ENCODE peak calls at places on chromosomes 6 and 20, in eight cellular contexts. P is fibroblast of mammary gland, L is epithelial cell of esophagus, S is uterus, V is tibial artery, D is cardiac muscle cell, T is heart left ventricle, B is AG10803. U is an unnamed sample.

GRCh38 chr6:111361648-111362047 is 121.4 kb downstream of the REV3L start:
- DNase-seq in V (no peak), B (peak; percentile 27), T (no peak), P (peak; percentile 47), S (no peak), D (peak; percentile 64), L (peak; percentile 28), U (no peak)

GRCh38 chr6:47741807-47742206 is 40.0 kb upstream of the OPN5 start:
- DNase-seq in V (no peak), D (peak; percentile 63), P (peak; percentile 36), S (no peak), B (no peak), T (no peak), L (peak; percentile 95), U (peak; percentile 34)

GRCh38 chr20:39861381-39861780 is 827.7 kb downstream of the MAFB start:
- DNase-seq in T (no peak), D (no peak), V (no peak), P (peak; percentile 74), L (peak; percentile 71), S (no peak), B (no peak), U (no peak)

GRCh38 chr6:52993461-52993860 is 1.6 kb downstream of the GSTA4 start:
- DNase-seq in T (no peak), D (peak; percentile 13), S (no peak), P (peak; percentile 10), V (no peak), B (peak; percentile 3), L (no peak), U (no peak)

GRCh38 chr20:63698739-63699465 is 2.5 kb downstream of the TNFRSF6B start:
- DNase-seq in P (peak; percentile 91), S (peak; percentile 65), L (peak; percentile 92), B (peak; percentile 86), D (peak; percentile 84), T (peak; percentile 76), V (peak; percentile 83), U (peak; percentile 59)

GRCh38 chr6:158142789-158143188 is 25.3 kb downstream of the SERAC1 start:
- DNase-seq in S (no peak), D (peak; percentile 43), T (no peak), P (peak; percentile 89), B (peak; percentile 88), V (no peak), L (peak; percentile 97), U (no peak)

GRCh38 chr6:11584264-11584663 is 46.7 kb downstream of the TMEM170B start:
- DNase-seq in V (no peak), S (no peak), P (no peak), B (no peak), L (no peak), T (no peak), D (no peak), U (no peak)

GRCh38 chr6:125114248-125114858 is 39.2 kb upstream of the TPD52L1 start:
- DNase-seq in S (peak; percentile 28), L (peak; percentile 75), P (peak; percentile 66), D (peak; percentile 75), V (no peak), B (peak; percentile 63), T (no peak), U (no peak)

GRCh38 chr6:5290097-5290496 is 28.8 kb downstream of the FARS2 start:
- DNase-seq in B (no peak), T (no peak), V (no peak), P (no peak), S (no peak), D (no peak), L (no peak), U (no peak)

GRCh38 chr6:91167846-91168245 is 581.0 kb upstream of the MAP3K7 start:
- DNase-seq in D (peak; percentile 8), L (peak; percentile 9), V (no peak), T (no peak), S (no peak), P (no peak), B (no peak), U (no peak)

GRCh38 chr6:142929751-142930358 is 15.1 kb downstream of the HIVEP2 start:
- DNase-seq in L (peak; percentile 37), V (no peak), S (no peak), T (no peak), B (peak; percentile 24), D (peak; percentile 40), P (peak; percentile 53), U (no peak)

DNA sequence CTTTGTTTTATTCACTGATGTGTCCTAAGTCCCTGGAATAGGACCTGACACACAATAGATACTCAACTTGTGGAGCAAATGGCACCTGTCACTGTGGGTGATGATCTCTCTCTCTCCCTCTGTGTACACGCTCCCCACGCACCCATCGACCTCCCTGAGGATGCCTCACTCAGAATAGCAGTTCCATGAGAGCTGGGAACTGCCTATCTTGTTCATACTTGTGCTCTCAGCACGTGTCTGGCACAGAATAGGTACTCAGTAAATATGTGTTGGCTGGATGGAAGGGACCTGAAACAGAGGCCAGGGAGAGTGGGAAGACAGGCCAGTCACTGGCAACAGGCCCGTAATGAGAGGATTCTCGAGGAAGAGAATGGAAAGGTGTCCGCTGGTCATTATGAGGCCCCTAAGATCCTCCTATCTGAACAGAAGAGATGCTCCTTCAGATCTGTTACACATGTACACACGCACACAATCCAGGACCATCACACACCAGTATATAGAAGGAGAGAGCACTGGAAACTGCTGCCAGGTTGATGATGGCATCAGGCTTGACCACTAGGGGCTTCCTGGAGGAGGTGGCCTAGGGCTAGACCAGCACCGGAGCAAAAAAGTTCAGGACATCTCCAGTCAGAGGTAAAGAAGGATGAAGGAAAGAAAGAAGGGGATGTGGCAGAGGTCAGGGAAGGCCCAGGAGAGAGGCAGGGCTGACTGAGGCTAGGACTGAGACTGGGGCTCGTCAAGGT is 30.9 kb downstream of the VEGFA start:
- DNase-seq in S (no peak), V (no peak), D (no peak), T (no peak), L (no peak), B (no peak), P (no peak), U (no peak)
- TF ChIP-seq CTCF in S (no peak), V (no peak), D (no peak), T (no peak), L (peak; percentile 5), B (no peak), P (no peak), U (no peak)

DNA sequence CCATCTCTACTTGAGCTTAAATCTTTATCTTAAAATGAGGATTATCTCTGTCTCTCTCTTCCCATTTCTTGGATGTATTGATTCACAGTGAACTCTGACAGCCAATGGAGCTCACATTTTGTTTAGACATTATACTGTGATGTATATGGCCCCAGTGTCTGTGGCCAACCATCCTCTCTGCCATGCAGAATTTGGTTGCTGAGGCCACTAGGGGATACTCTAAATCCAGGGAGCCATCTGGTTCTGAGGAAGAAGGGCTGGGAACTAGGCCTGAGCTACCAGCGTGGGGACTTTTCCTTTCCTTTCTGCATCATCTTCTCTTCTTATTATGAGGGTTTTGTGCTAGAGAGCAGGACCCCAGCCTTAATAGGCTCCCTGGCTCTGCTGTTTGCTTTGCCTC is 59.1 kb upstream of the RIPOR2 start:
- DNase-seq in T (no peak), V (no peak), L (no peak), D (no peak), P (no peak), B (peak; percentile 13), S (no peak), U (no peak)
- TF ChIP-seq CTCF in T (no peak), V (no peak), L (no peak), D (no peak), P (peak; percentile 11), B (peak; percentile 41), S (no peak), U (no peak)

GRCh38 chr6:82616386-82617028 is 252.9 kb downstream of the TPBG start:
- DNase-seq in D (peak; percentile 11), L (peak; percentile 7), B (peak; percentile 10), T (no peak), S (no peak), V (no peak), P (peak; percentile 52), U (no peak)
- TF ChIP-seq CTCF in D (peak; percentile 15), L (peak; percentile 41), B (peak; percentile 48), T (no peak), S (no peak), V (no peak), P (peak; percentile 29), U (no peak)

GRCh38 chr6:134174790-134175531 is 122.5 kb upstream of the SLC2A12 start:
- DNase-seq in D (peak; percentile 95), P (peak; percentile 84), S (peak; percentile 90), L (peak; percentile 87), V (peak; percentile 95), B (peak; percentile 88), T (peak; percentile 97), U (peak; percentile 84)
- TF ChIP-seq CTCF in D (no peak), P (no peak), S (no peak), L (no peak), V (no peak), B (no peak), T (no peak), U (peak; percentile 5)

GRCh38 chr20:41089555-41089954 is 47.8 kb upstream of the PLCG1 start:
- DNase-seq in T (no peak), D (no peak), S (no peak), B (no peak), L (no peak), P (no peak), V (no peak), U (no peak)
- TF ChIP-seq CTCF in T (no peak), D (no peak), S (no peak), B (no peak), L (no peak), P (no peak), V (no peak), U (no peak)

DNA sequence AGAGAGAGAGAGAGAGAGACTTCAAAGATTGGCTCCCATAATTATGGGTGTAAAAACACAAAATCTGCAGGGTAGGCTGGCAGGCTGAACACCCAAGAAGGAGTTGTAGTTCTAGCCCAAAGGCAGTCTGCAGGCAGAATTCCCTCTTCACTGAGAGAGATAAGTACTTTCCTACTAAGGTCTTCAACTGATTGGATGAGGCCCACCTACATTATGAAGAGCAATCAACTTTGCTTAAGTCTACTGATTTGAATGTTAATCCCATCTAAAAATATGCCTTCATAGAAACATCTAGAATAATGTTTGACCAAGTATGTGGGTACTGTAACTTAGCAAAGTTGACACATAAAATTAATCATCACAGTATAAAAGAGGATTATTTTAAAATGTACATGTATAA is 949.7 kb downstream of the HACE1 start:
- DNase-seq in D (no peak), P (no peak), B (no peak), S (no peak), L (no peak), V (no peak), T (no peak), U (no peak)
- TF ChIP-seq CTCF in D (no peak), P (no peak), B (no peak), S (no peak), L (no peak), V (no peak), T (no peak), U (no peak)

U was measured in gastrocnemius medialis.